ENCODE peak calls at places on chromosomes 13 and 19, in nine cellular contexts. One of them, this sample, is unnamed.
A peak's percentile ranks its signal among the peaks of the same experiment; 100 is the strongest.

GRCh38 chr19:30479231-30479630 is 107.0 kb downstream of the ZNF536 start:
- DNase-seq in T-helper 2 cell: no peak
- DNase-seq in activated CD8-positive, alpha-beta memory T cell treated with anti-CD3 and anti-CD28 coated beads for 4 hours: no peak
- DNase-seq in iris pigment epithelial cell: no peak
- DNase-seq in NCI-H2081: no peak
- DNase-seq in mesothelial cell of epicardium: no peak
- DNase-seq in stimulated activated CD4-positive, alpha-beta T cell treated with anti-CD3 and anti-CD28 coated beads, Interleukin-1b, Interleukin-23, amount 100 ng/mL, for 24 hours: no peak
- DNase-seq in heart right ventricle: no peak
- DNase-seq in heart left ventricle: peak; percentile 34
- DNase-seq in this sample: no peak

GRCh38 chr19:33394006-33394722 is 20.7 kb downstream of the CEBPG start:
- DNase-seq in T-helper 2 cell: no peak
- DNase-seq in activated CD8-positive, alpha-beta memory T cell treated with anti-CD3 and anti-CD28 coated beads for 4 hours: no peak
- DNase-seq in iris pigment epithelial cell: peak; percentile 80
- DNase-seq in NCI-H2081: no peak
- DNase-seq in mesothelial cell of epicardium: no peak
- DNase-seq in stimulated activated CD4-positive, alpha-beta T cell treated with anti-CD3 and anti-CD28 coated beads, Interleukin-1b, Interleukin-23, amount 100 ng/mL, for 24 hours: no peak
- DNase-seq in heart right ventricle: no peak
- DNase-seq in heart left ventricle: peak; percentile 57
- DNase-seq in this sample: no peak

GRCh38 chr13:32047088-32047487 is 15.5 kb downstream of the FRY start:
- DNase-seq in T-helper 2 cell: no peak
- DNase-seq in activated CD8-positive, alpha-beta memory T cell treated with anti-CD3 and anti-CD28 coated beads for 4 hours: no peak
- DNase-seq in iris pigment epithelial cell: no peak
- DNase-seq in NCI-H2081: no peak
- DNase-seq in mesothelial cell of epicardium: no peak
- DNase-seq in stimulated activated CD4-positive, alpha-beta T cell treated with anti-CD3 and anti-CD28 coated beads, Interleukin-1b, Interleukin-23, amount 100 ng/mL, for 24 hours: no peak
- DNase-seq in heart right ventricle: peak; percentile 13
- DNase-seq in heart left ventricle: no peak
- DNase-seq in this sample: no peak

GRCh38 chr19:40303765-40304164 is 18.6 kb upstream of the AKT2 start:
- DNase-seq in T-helper 2 cell: no peak
- DNase-seq in activated CD8-positive, alpha-beta memory T cell treated with anti-CD3 and anti-CD28 coated beads for 4 hours: no peak
- DNase-seq in iris pigment epithelial cell: no peak
- DNase-seq in NCI-H2081: no peak
- DNase-seq in mesothelial cell of epicardium: no peak
- DNase-seq in stimulated activated CD4-positive, alpha-beta T cell treated with anti-CD3 and anti-CD28 coated beads, Interleukin-1b, Interleukin-23, amount 100 ng/mL, for 24 hours: no peak
- DNase-seq in heart right ventricle: no peak
- DNase-seq in heart left ventricle: no peak
- DNase-seq in this sample: no peak

GRCh38 chr19:55355213-55355821 is 798 bp upstream of the COX6B2 start:
- DNase-seq in T-helper 2 cell: no peak
- DNase-seq in activated CD8-positive, alpha-beta memory T cell treated with anti-CD3 and anti-CD28 coated beads for 4 hours: no peak
- DNase-seq in iris pigment epithelial cell: no peak
- DNase-seq in NCI-H2081: no peak
- DNase-seq in mesothelial cell of epicardium: no peak
- DNase-seq in stimulated activated CD4-positive, alpha-beta T cell treated with anti-CD3 and anti-CD28 coated beads, Interleukin-1b, Interleukin-23, amount 100 ng/mL, for 24 hours: no peak
- DNase-seq in heart right ventricle: no peak
- DNase-seq in heart left ventricle: no peak
- DNase-seq in this sample: no peak

GRCh38 chr13:48655291-48655690 is 1.6 kb downstream of the CYSLTR2 start:
- DNase-seq in T-helper 2 cell: no peak
- DNase-seq in activated CD8-positive, alpha-beta memory T cell treated with anti-CD3 and anti-CD28 coated beads for 4 hours: no peak
- DNase-seq in iris pigment epithelial cell: no peak
- DNase-seq in NCI-H2081: no peak
- DNase-seq in mesothelial cell of epicardium: no peak
- DNase-seq in stimulated activated CD4-positive, alpha-beta T cell treated with anti-CD3 and anti-CD28 coated beads, Interleukin-1b, Interleukin-23, amount 100 ng/mL, for 24 hours: no peak
- DNase-seq in heart right ventricle: no peak
- DNase-seq in heart left ventricle: no peak
- DNase-seq in this sample: no peak

GRCh38 chr19:17389957-17390664 is 3.9 kb downstream of the CCDC194 start:
- DNase-seq in T-helper 2 cell: no peak
- DNase-seq in activated CD8-positive, alpha-beta memory T cell treated with anti-CD3 and anti-CD28 coated beads for 4 hours: no peak
- DNase-seq in iris pigment epithelial cell: no peak
- DNase-seq in NCI-H2081: no peak
- DNase-seq in mesothelial cell of epicardium: no peak
- DNase-seq in stimulated activated CD4-positive, alpha-beta T cell treated with anti-CD3 and anti-CD28 coated beads, Interleukin-1b, Interleukin-23, amount 100 ng/mL, for 24 hours: no peak
- DNase-seq in heart right ventricle: no peak
- DNase-seq in heart left ventricle: no peak
- DNase-seq in this sample: no peak

GRCh38 chr19:41111750-41112295 is 2.4 kb upstream of the CYP2F1 start:
- DNase-seq in T-helper 2 cell: no peak
- DNase-seq in activated CD8-positive, alpha-beta memory T cell treated with anti-CD3 and anti-CD28 coated beads for 4 hours: no peak
- DNase-seq in iris pigment epithelial cell: no peak
- DNase-seq in NCI-H2081: no peak
- DNase-seq in mesothelial cell of epicardium: no peak
- DNase-seq in stimulated activated CD4-positive, alpha-beta T cell treated with anti-CD3 and anti-CD28 coated beads, Interleukin-1b, Interleukin-23, amount 100 ng/mL, for 24 hours: no peak
- DNase-seq in heart right ventricle: no peak
- DNase-seq in heart left ventricle: no peak
- DNase-seq in this sample: no peak

GRCh38 chr19:35908977-35909683 is 1.0 kb upstream of the TYROBP start:
- DNase-seq in T-helper 2 cell: no peak
- DNase-seq in activated CD8-positive, alpha-beta memory T cell treated with anti-CD3 and anti-CD28 coated beads for 4 hours: no peak
- DNase-seq in iris pigment epithelial cell: no peak
- DNase-seq in NCI-H2081: no peak
- DNase-seq in mesothelial cell of epicardium: no peak
- DNase-seq in stimulated activated CD4-positive, alpha-beta T cell treated with anti-CD3 and anti-CD28 coated beads, Interleukin-1b, Interleukin-23, amount 100 ng/mL, for 24 hours: no peak
- DNase-seq in heart right ventricle: peak; percentile 77
- DNase-seq in heart left ventricle: peak; percentile 79
- DNase-seq in this sample: no peak

GRCh38 chr19:49690656-49691242 is at the start of gene CPT1C:
- DNase-seq in T-helper 2 cell: peak; percentile 39
- DNase-seq in activated CD8-positive, alpha-beta memory T cell treated with anti-CD3 and anti-CD28 coated beads for 4 hours: no peak
- DNase-seq in iris pigment epithelial cell: peak; percentile 77
- DNase-seq in NCI-H2081: peak; percentile 92
- DNase-seq in mesothelial cell of epicardium: peak; percentile 80
- DNase-seq in stimulated activated CD4-positive, alpha-beta T cell treated with anti-CD3 and anti-CD28 coated beads, Interleukin-1b, Interleukin-23, amount 100 ng/mL, for 24 hours: no peak
- DNase-seq in heart right ventricle: peak; percentile 87
- DNase-seq in heart left ventricle: peak; percentile 83
- DNase-seq in this sample: peak; percentile 94

GRCh38 chr19:10416380-10417257 is 3.7 kb upstream of the PDE4A start:
- DNase-seq in T-helper 2 cell: peak; percentile 88
- DNase-seq in activated CD8-positive, alpha-beta memory T cell treated with anti-CD3 and anti-CD28 coated beads for 4 hours: peak; percentile 83
- DNase-seq in iris pigment epithelial cell: peak; percentile 82
- DNase-seq in NCI-H2081: peak; percentile 74
- DNase-seq in mesothelial cell of epicardium: peak; percentile 90
- DNase-seq in stimulated activated CD4-positive, alpha-beta T cell treated with anti-CD3 and anti-CD28 coated beads, Interleukin-1b, Interleukin-23, amount 100 ng/mL, for 24 hours: peak; percentile 91
- DNase-seq in heart right ventricle: peak; percentile 82
- DNase-seq in heart left ventricle: peak; percentile 83
- DNase-seq in this sample: peak; percentile 87

GRCh38 chr13:51834581-51835158 is 10.3 kb downstream of the TMEM272 start:
- DNase-seq in T-helper 2 cell: no peak
- DNase-seq in activated CD8-positive, alpha-beta memory T cell treated with anti-CD3 and anti-CD28 coated beads for 4 hours: no peak
- DNase-seq in iris pigment epithelial cell: no peak
- DNase-seq in NCI-H2081: no peak
- DNase-seq in mesothelial cell of epicardium: no peak
- DNase-seq in stimulated activated CD4-positive, alpha-beta T cell treated with anti-CD3 and anti-CD28 coated beads, Interleukin-1b, Interleukin-23, amount 100 ng/mL, for 24 hours: no peak
- DNase-seq in heart right ventricle: no peak
- DNase-seq in heart left ventricle: no peak
- DNase-seq in this sample: no peak

GRCh38 chr19:48772503-48772953 is 17.2 kb downstream of the FGF21 start:
- DNase-seq in T-helper 2 cell: no peak
- DNase-seq in activated CD8-positive, alpha-beta memory T cell treated with anti-CD3 and anti-CD28 coated beads for 4 hours: no peak
- DNase-seq in iris pigment epithelial cell: peak; percentile 28
- DNase-seq in NCI-H2081: no peak
- DNase-seq in mesothelial cell of epicardium: no peak
- DNase-seq in stimulated activated CD4-positive, alpha-beta T cell treated with anti-CD3 and anti-CD28 coated beads, Interleukin-1b, Interleukin-23, amount 100 ng/mL, for 24 hours: no peak
- DNase-seq in heart right ventricle: peak; percentile 55
- DNase-seq in heart left ventricle: no peak
- DNase-seq in this sample: no peak

GRCh38 chr13:40983725-40984669 is 35.1 kb downstream of the ELF1 start:
- DNase-seq in T-helper 2 cell: no peak
- DNase-seq in activated CD8-positive, alpha-beta memory T cell treated with anti-CD3 and anti-CD28 coated beads for 4 hours: no peak
- DNase-seq in iris pigment epithelial cell: no peak
- DNase-seq in NCI-H2081: peak; percentile 21
- DNase-seq in mesothelial cell of epicardium: no peak
- DNase-seq in stimulated activated CD4-positive, alpha-beta T cell treated with anti-CD3 and anti-CD28 coated beads, Interleukin-1b, Interleukin-23, amount 100 ng/mL, for 24 hours: no peak
- DNase-seq in heart right ventricle: no peak
- DNase-seq in heart left ventricle: no peak
- DNase-seq in this sample: no peak

GRCh38 chr19:46060012-46060411 is 19.2 kb upstream of the IGFL4 start:
- DNase-seq in T-helper 2 cell: no peak
- DNase-seq in activated CD8-positive, alpha-beta memory T cell treated with anti-CD3 and anti-CD28 coated beads for 4 hours: no peak
- DNase-seq in iris pigment epithelial cell: no peak
- DNase-seq in NCI-H2081: no peak
- DNase-seq in mesothelial cell of epicardium: no peak
- DNase-seq in stimulated activated CD4-positive, alpha-beta T cell treated with anti-CD3 and anti-CD28 coated beads, Interleukin-1b, Interleukin-23, amount 100 ng/mL, for 24 hours: no peak
- DNase-seq in heart right ventricle: no peak
- DNase-seq in heart left ventricle: no peak
- DNase-seq in this sample: no peak

GRCh38 chr19:44819246-44819832 is 10.4 kb downstream of the BCAM start:
- DNase-seq in T-helper 2 cell: no peak
- DNase-seq in activated CD8-positive, alpha-beta memory T cell treated with anti-CD3 and anti-CD28 coated beads for 4 hours: no peak
- DNase-seq in iris pigment epithelial cell: no peak
- DNase-seq in NCI-H2081: no peak
- DNase-seq in mesothelial cell of epicardium: no peak
- DNase-seq in stimulated activated CD4-positive, alpha-beta T cell treated with anti-CD3 and anti-CD28 coated beads, Interleukin-1b, Interleukin-23, amount 100 ng/mL, for 24 hours: no peak
- DNase-seq in heart right ventricle: no peak
- DNase-seq in heart left ventricle: no peak
- DNase-seq in this sample: no peak

GRCh38 chr13:46698910-46699460 is 98.0 kb downstream of the ESD start:
- DNase-seq in T-helper 2 cell: no peak
- DNase-seq in activated CD8-positive, alpha-beta memory T cell treated with anti-CD3 and anti-CD28 coated beads for 4 hours: no peak
- DNase-seq in iris pigment epithelial cell: peak; percentile 70
- DNase-seq in NCI-H2081: no peak
- DNase-seq in mesothelial cell of epicardium: no peak
- DNase-seq in stimulated activated CD4-positive, alpha-beta T cell treated with anti-CD3 and anti-CD28 coated beads, Interleukin-1b, Interleukin-23, amount 100 ng/mL, for 24 hours: no peak
- DNase-seq in heart right ventricle: no peak
- DNase-seq in heart left ventricle: no peak
- DNase-seq in this sample: no peak

GRCh38 chr19:30722236-30722635 is 350.1 kb downstream of the ZNF536 start:
- DNase-seq in T-helper 2 cell: no peak
- DNase-seq in activated CD8-positive, alpha-beta memory T cell treated with anti-CD3 and anti-CD28 coated beads for 4 hours: no peak
- DNase-seq in iris pigment epithelial cell: no peak
- DNase-seq in NCI-H2081: no peak
- DNase-seq in mesothelial cell of epicardium: no peak
- DNase-seq in stimulated activated CD4-positive, alpha-beta T cell treated with anti-CD3 and anti-CD28 coated beads, Interleukin-1b, Interleukin-23, amount 100 ng/mL, for 24 hours: no peak
- DNase-seq in heart right ventricle: no peak
- DNase-seq in heart left ventricle: no peak
- DNase-seq in this sample: no peak

GRCh38 chr19:32814046-32814445 is 55.5 kb downstream of the SLC7A9 start:
- DNase-seq in T-helper 2 cell: no peak
- DNase-seq in activated CD8-positive, alpha-beta memory T cell treated with anti-CD3 and anti-CD28 coated beads for 4 hours: no peak
- DNase-seq in iris pigment epithelial cell: no peak
- DNase-seq in NCI-H2081: no peak
- DNase-seq in mesothelial cell of epicardium: no peak
- DNase-seq in stimulated activated CD4-positive, alpha-beta T cell treated with anti-CD3 and anti-CD28 coated beads, Interleukin-1b, Interleukin-23, amount 100 ng/mL, for 24 hours: no peak
- DNase-seq in heart right ventricle: no peak
- DNase-seq in heart left ventricle: no peak
- DNase-seq in this sample: no peak

GRCh38 chr19:47000373-47000772 is 19.3 kb upstream of the NPAS1 start:
- DNase-seq in T-helper 2 cell: no peak
- DNase-seq in activated CD8-positive, alpha-beta memory T cell treated with anti-CD3 and anti-CD28 coated beads for 4 hours: no peak
- DNase-seq in iris pigment epithelial cell: no peak
- DNase-seq in NCI-H2081: no peak
- DNase-seq in mesothelial cell of epicardium: no peak
- DNase-seq in stimulated activated CD4-positive, alpha-beta T cell treated with anti-CD3 and anti-CD28 coated beads, Interleukin-1b, Interleukin-23, amount 100 ng/mL, for 24 hours: no peak
- DNase-seq in heart right ventricle: no peak
- DNase-seq in heart left ventricle: no peak
- DNase-seq in this sample: no peak

GRCh38 chr13:74573654-74574053 is 439.4 kb upstream of the KLF12 start:
- DNase-seq in T-helper 2 cell: no peak
- DNase-seq in activated CD8-positive, alpha-beta memory T cell treated with anti-CD3 and anti-CD28 coated beads for 4 hours: no peak
- DNase-seq in iris pigment epithelial cell: no peak
- DNase-seq in NCI-H2081: no peak
- DNase-seq in mesothelial cell of epicardium: no peak
- DNase-seq in stimulated activated CD4-positive, alpha-beta T cell treated with anti-CD3 and anti-CD28 coated beads, Interleukin-1b, Interleukin-23, amount 100 ng/mL, for 24 hours: no peak
- DNase-seq in heart right ventricle: no peak
- DNase-seq in heart left ventricle: no peak
- DNase-seq in this sample: no peak

GRCh38 chr19:46659151-46660007 is 1.6 kb downstream of the DACT3 start:
- DNase-seq in T-helper 2 cell: no peak
- DNase-seq in activated CD8-positive, alpha-beta memory T cell treated with anti-CD3 and anti-CD28 coated beads for 4 hours: no peak
- DNase-seq in iris pigment epithelial cell: peak; percentile 10
- DNase-seq in NCI-H2081: no peak
- DNase-seq in mesothelial cell of epicardium: peak; percentile 68
- DNase-seq in stimulated activated CD4-positive, alpha-beta T cell treated with anti-CD3 and anti-CD28 coated beads, Interleukin-1b, Interleukin-23, amount 100 ng/mL, for 24 hours: no peak
- DNase-seq in heart right ventricle: peak; percentile 60
- DNase-seq in heart left ventricle: peak; percentile 47
- DNase-seq in this sample: no peak

GRCh38 chr19:44615529-44616247 is 2.3 kb downstream of the IGSF23 start:
- DNase-seq in T-helper 2 cell: no peak
- DNase-seq in activated CD8-positive, alpha-beta memory T cell treated with anti-CD3 and anti-CD28 coated beads for 4 hours: no peak
- DNase-seq in iris pigment epithelial cell: no peak
- DNase-seq in NCI-H2081: no peak
- DNase-seq in mesothelial cell of epicardium: no peak
- DNase-seq in stimulated activated CD4-positive, alpha-beta T cell treated with anti-CD3 and anti-CD28 coated beads, Interleukin-1b, Interleukin-23, amount 100 ng/mL, for 24 hours: no peak
- DNase-seq in heart right ventricle: no peak
- DNase-seq in heart left ventricle: no peak
- DNase-seq in this sample: no peak

GRCh38 chr19:51259348-51260245 is 8.7 kb downstream of the SIGLECL1 start:
- DNase-seq in T-helper 2 cell: no peak
- DNase-seq in activated CD8-positive, alpha-beta memory T cell treated with anti-CD3 and anti-CD28 coated beads for 4 hours: no peak
- DNase-seq in iris pigment epithelial cell: peak; percentile 36
- DNase-seq in NCI-H2081: no peak
- DNase-seq in mesothelial cell of epicardium: no peak
- DNase-seq in stimulated activated CD4-positive, alpha-beta T cell treated with anti-CD3 and anti-CD28 coated beads, Interleukin-1b, Interleukin-23, amount 100 ng/mL, for 24 hours: no peak
- DNase-seq in heart right ventricle: peak; percentile 15
- DNase-seq in heart left ventricle: no peak
- DNase-seq in this sample: no peak

GRCh38 chr13:25869941-25870340 is 181.9 kb downstream of the SHISA2 start:
- DNase-seq in T-helper 2 cell: no peak
- DNase-seq in activated CD8-positive, alpha-beta memory T cell treated with anti-CD3 and anti-CD28 coated beads for 4 hours: no peak
- DNase-seq in iris pigment epithelial cell: no peak
- DNase-seq in NCI-H2081: no peak
- DNase-seq in mesothelial cell of epicardium: no peak
- DNase-seq in stimulated activated CD4-positive, alpha-beta T cell treated with anti-CD3 and anti-CD28 coated beads, Interleukin-1b, Interleukin-23, amount 100 ng/mL, for 24 hours: no peak
- DNase-seq in heart right ventricle: no peak
- DNase-seq in heart left ventricle: no peak
- DNase-seq in this sample: no peak

GRCh38 chr19:48698046-48698445 is 2.3 kb downstream of the FUT2 start:
- DNase-seq in T-helper 2 cell: no peak
- DNase-seq in activated CD8-positive, alpha-beta memory T cell treated with anti-CD3 and anti-CD28 coated beads for 4 hours: no peak
- DNase-seq in iris pigment epithelial cell: peak; percentile 76
- DNase-seq in NCI-H2081: no peak
- DNase-seq in mesothelial cell of epicardium: no peak
- DNase-seq in stimulated activated CD4-positive, alpha-beta T cell treated with anti-CD3 and anti-CD28 coated beads, Interleukin-1b, Interleukin-23, amount 100 ng/mL, for 24 hours: no peak
- DNase-seq in heart right ventricle: no peak
- DNase-seq in heart left ventricle: no peak
- DNase-seq in this sample: no peak

This sample was measured in NCI-H510A.